ENCODE peak calls at places on chromosomes 7 and 10, in seven cellular contexts. D, Q, M, Z, V, O and H are unnamed samples.

GRCh38 chr7:20454202-20454601 is 123.5 kb downstream of the ITGB8 start:
- DNase-seq in D (no peak), Q (no peak), M (no peak), Z (peak), V (no peak), O (no peak), H (no peak)

GRCh38 chr10:123743441-123744225 is 77.5 kb downstream of the GPR26 start:
- DNase-seq in D (no peak), Q (no peak), M (no peak), Z (no peak), V (no peak), O (no peak), H (no peak)

GRCh38 chr10:93072225-93072712 is 1.4 kb upstream of the CYP26A1 start:
- DNase-seq in D (no peak), Q (no peak), M (no peak), Z (no peak), V (no peak), O (no peak), H (no peak)

GRCh38 chr7:30474485-30474884 is 4.1 kb downstream of the NOD1 start:
- DNase-seq in D (no peak), Q (no peak), M (no peak), Z (no peak), V (no peak), O (no peak), H (no peak)

GRCh38 chr7:9600974-9601373 is 1167.6 kb downstream of the NXPH1 start:
- DNase-seq in D (no peak), Q (no peak), M (no peak), Z (no peak), V (no peak), O (no peak), H (no peak)

GRCh38 chr10:5538446-5538845 is 13.7 kb downstream of the CALML3 start:
- DNase-seq in D (no peak), Q (no peak), M (no peak), Z (no peak), V (no peak), O (no peak), H (no peak)

GRCh38 chr10:61592581-61592980 is 70.1 kb upstream of the CABCOCO1 start:
- DNase-seq in D (no peak), Q (no peak), M (no peak), Z (peak), V (no peak), O (peak), H (no peak)

GRCh38 chr10:22911889-22912762 is 15.7 kb upstream of the ARMC3 start:
- DNase-seq in D (no peak), Q (no peak), M (no peak), Z (peak), V (no peak), O (peak), H (no peak)

GRCh38 chr7:130988443-130988842 is 254.4 kb upstream of the KLF14 start:
- DNase-seq in D (no peak), Q (peak), M (no peak), Z (no peak), V (peak), O (no peak), H (no peak)

GRCh38 chr10:99612167-99612831 is 7.9 kb downstream of the SLC25A28 start:
- DNase-seq in D (no peak), Q (peak), M (no peak), Z (peak), V (peak), O (peak), H (peak)

GRCh38 chr10:75932921-75933320 is 501.5 kb downstream of the LRMDA start:
- DNase-seq in D (no peak), Q (no peak), M (no peak), Z (no peak), V (no peak), O (no peak), H (no peak)

GRCh38 chr7:30996261-30996660 is 32.5 kb downstream of the GHRHR start:
- DNase-seq in D (no peak), Q (no peak), M (peak), Z (no peak), V (no peak), O (no peak), H (no peak)

GRCh38 chr7:153010416-153010815 is 250.9 kb downstream of the ACTR3B start:
- DNase-seq in D (no peak), Q (no peak), M (no peak), Z (no peak), V (no peak), O (no peak), H (no peak)

GRCh38 chr7:125147047-125147446 is 217.4 kb upstream of the POT1 start:
- DNase-seq in D (no peak), Q (no peak), M (no peak), Z (no peak), V (no peak), O (no peak), H (no peak)

GRCh38 chr10:52318136-52318810 is 4.2 kb downstream of the DKK1 start:
- DNase-seq in D (no peak), Q (no peak), M (no peak), Z (no peak), V (no peak), O (no peak), H (no peak)

GRCh38 chr7:132161231-132161915 is 414.9 kb downstream of the PLXNA4 start:
- DNase-seq in D (no peak), Q (no peak), M (peak), Z (no peak), V (no peak), O (no peak), H (no peak)

GRCh38 chr10:63801139-63801538 is 279.9 kb downstream of the REEP3 start:
- DNase-seq in D (no peak), Q (no peak), M (no peak), Z (no peak), V (no peak), O (no peak), H (no peak)

GRCh38 chr7:102093599-102094001 is 193.1 kb upstream of the SH2B2 start:
- DNase-seq in D (no peak), Q (peak), M (no peak), Z (peak), V (no peak), O (no peak), H (no peak)

GRCh38 chr10:119461380-119461779 is 81.1 kb downstream of the RGS10 start:
- DNase-seq in D (no peak), Q (no peak), M (no peak), Z (no peak), V (no peak), O (no peak), H (no peak)

GRCh38 chr7:101699399-101699798 is 70.3 kb upstream of the MYL10 start:
- DNase-seq in D (no peak), Q (no peak), M (no peak), Z (no peak), V (no peak), O (no peak), H (no peak)

GRCh38 chr7:45217358-45217757 is 59.8 kb downstream of the RAMP3 start:
- DNase-seq in D (no peak), Q (no peak), M (no peak), Z (no peak), V (no peak), O (no peak), H (no peak)

GRCh38 chr7:40509301-40509700 is 374.5 kb downstream of the SUGCT start:
- DNase-seq in D (no peak), Q (no peak), M (no peak), Z (no peak), V (no peak), O (no peak), H (no peak)

GRCh38 chr10:133439517-133440461 is 14.0 kb upstream of the SCART1 start:
- DNase-seq in D (no peak), Q (no peak), M (no peak), Z (peak), V (no peak), O (no peak), H (no peak)

GRCh38 chr10:30058570-30059132 is 735 bp downstream of the JCAD start:
- DNase-seq in D (no peak), Q (no peak), M (peak), Z (peak), V (no peak), O (no peak), H (no peak)

GRCh38 chr7:83468251-83468739 is 180.6 kb downstream of the SEMA3E start:
- DNase-seq in D (no peak), Q (peak), M (peak), Z (peak), V (no peak), O (peak), H (no peak)

GRCh38 chr7:84042110-84042539 is 152.5 kb downstream of the SEMA3A start:
- DNase-seq in D (no peak), Q (no peak), M (no peak), Z (no peak), V (no peak), O (no peak), H (no peak)

GRCh38 chr10:18665815-18666558 is 6.8 kb downstream of the ARL5B start:
- DNase-seq in D (no peak), Q (no peak), M (no peak), Z (no peak), V (no peak), O (peak), H (no peak)

GRCh38 chr7:51040777-51041176 is 258.1 kb upstream of the GRB10 start:
- DNase-seq in D (no peak), Q (no peak), M (no peak), Z (no peak), V (no peak), O (no peak), H (peak)